ENCODE peak calls at places on chromosomes 2 and 18, in nine cellular contexts. One of them, this sample, is unnamed.

GRCh38 chr2:104091894-104092293 is 762.0 kb upstream of the POU3F3 start:
- DNase-seq in GM23338: peak
- DNase-seq in NCI-H774: no peak
- DNase-seq in GM13977: no peak
- DNase-seq in pancreas: no peak
- DNase-seq in EH: no peak
- DNase-seq in EL: no peak
- DNase-seq in activated CD4-positive, alpha-beta T cell treated with anti-CD3 and anti-CD28 coated beads, Interleukin-2, amount 10 ng/mL, durations not matched to agents 7 days and 5 days: no peak
- DNase-seq in AML-193: no peak
- DNase-seq in this sample: no peak

GRCh38 chr18:12159446-12159845 is 65.8 kb downstream of the ANKRD62 start:
- DNase-seq in GM23338: no peak
- DNase-seq in NCI-H774: no peak
- DNase-seq in GM13977: no peak
- DNase-seq in pancreas: no peak
- DNase-seq in EH: peak
- DNase-seq in EL: peak
- DNase-seq in activated CD4-positive, alpha-beta T cell treated with anti-CD3 and anti-CD28 coated beads, Interleukin-2, amount 10 ng/mL, durations not matched to agents 7 days and 5 days: no peak
- DNase-seq in AML-193: no peak
- DNase-seq in this sample: no peak

GRCh38 chr2:171411791-171412483 is 21.9 kb downstream of the METTL8 start:
- DNase-seq in GM23338: no peak
- DNase-seq in NCI-H774: no peak
- DNase-seq in GM13977: no peak
- DNase-seq in pancreas: no peak
- DNase-seq in EH: peak
- DNase-seq in EL: peak
- DNase-seq in activated CD4-positive, alpha-beta T cell treated with anti-CD3 and anti-CD28 coated beads, Interleukin-2, amount 10 ng/mL, durations not matched to agents 7 days and 5 days: no peak
- DNase-seq in AML-193: no peak
- DNase-seq in this sample: no peak

GRCh38 chr2:104378853-104379374 is 475.0 kb upstream of the POU3F3 start:
- DNase-seq in GM23338: peak
- DNase-seq in NCI-H774: peak
- DNase-seq in GM13977: peak
- DNase-seq in pancreas: no peak
- DNase-seq in EH: no peak
- DNase-seq in EL: no peak
- DNase-seq in activated CD4-positive, alpha-beta T cell treated with anti-CD3 and anti-CD28 coated beads, Interleukin-2, amount 10 ng/mL, durations not matched to agents 7 days and 5 days: peak
- DNase-seq in AML-193: peak
- DNase-seq in this sample: peak

GRCh38 chr2:127597984-127598380 is 48.0 kb upstream of the GPR17 start:
- DNase-seq in GM23338: no peak
- DNase-seq in NCI-H774: no peak
- DNase-seq in GM13977: no peak
- DNase-seq in pancreas: no peak
- DNase-seq in EH: peak
- DNase-seq in EL: peak
- DNase-seq in activated CD4-positive, alpha-beta T cell treated with anti-CD3 and anti-CD28 coated beads, Interleukin-2, amount 10 ng/mL, durations not matched to agents 7 days and 5 days: no peak
- DNase-seq in AML-193: no peak
- DNase-seq in this sample: peak

GRCh38 chr2:71419976-71420375 is 33.4 kb upstream of the DYSF start:
- DNase-seq in GM23338: no peak
- DNase-seq in NCI-H774: no peak
- DNase-seq in GM13977: no peak
- DNase-seq in pancreas: no peak
- DNase-seq in EH: no peak
- DNase-seq in EL: no peak
- DNase-seq in activated CD4-positive, alpha-beta T cell treated with anti-CD3 and anti-CD28 coated beads, Interleukin-2, amount 10 ng/mL, durations not matched to agents 7 days and 5 days: no peak
- DNase-seq in AML-193: no peak
- DNase-seq in this sample: no peak

GRCh38 chr2:150357770-150358467 is 129.5 kb downstream of the RND3 start:
- DNase-seq in GM23338: no peak
- DNase-seq in NCI-H774: no peak
- DNase-seq in GM13977: peak
- DNase-seq in pancreas: no peak
- DNase-seq in EH: no peak
- DNase-seq in EL: no peak
- DNase-seq in activated CD4-positive, alpha-beta T cell treated with anti-CD3 and anti-CD28 coated beads, Interleukin-2, amount 10 ng/mL, durations not matched to agents 7 days and 5 days: no peak
- DNase-seq in AML-193: no peak
- DNase-seq in this sample: no peak

GRCh38 chr18:76686737-76687231 is 135.6 kb upstream of the ZNF236 start:
- DNase-seq in GM23338: peak
- DNase-seq in NCI-H774: peak
- DNase-seq in GM13977: peak
- DNase-seq in pancreas: peak
- DNase-seq in EH: peak
- DNase-seq in EL: peak
- DNase-seq in activated CD4-positive, alpha-beta T cell treated with anti-CD3 and anti-CD28 coated beads, Interleukin-2, amount 10 ng/mL, durations not matched to agents 7 days and 5 days: peak
- DNase-seq in AML-193: peak
- DNase-seq in this sample: peak

GRCh38 chr2:162582357-162582798 is 238.4 kb downstream of the GCA start:
- DNase-seq in GM23338: no peak
- DNase-seq in NCI-H774: peak
- DNase-seq in GM13977: no peak
- DNase-seq in pancreas: peak
- DNase-seq in EH: no peak
- DNase-seq in EL: no peak
- DNase-seq in activated CD4-positive, alpha-beta T cell treated with anti-CD3 and anti-CD28 coated beads, Interleukin-2, amount 10 ng/mL, durations not matched to agents 7 days and 5 days: no peak
- DNase-seq in AML-193: no peak
- DNase-seq in this sample: peak